ENCODE peak calls at places on chromosomes 4 and X, in eight cellular contexts. X is A549, V is IMR-90, R is hepatocyte, I is OCI-LY7, F is trophoblast cell, C is fibroblast of lung, E is mesenchymal stem cell. G is an unnamed sample.

GRCh38 chrX:151776113-151776790 is 41.7 kb downstream of the CNGA2 start:
- DNase-seq in X (no peak), V (no peak), R (no peak), I (no peak), F (no peak), C (no peak), E (no peak), G (peak)

GRCh38 chr4:182906786-182907185 is 10.4 kb downstream of the DCTD start:
- DNase-seq in X (no peak), V (peak), R (no peak), I (no peak), F (no peak), C (no peak), E (peak), G (no peak)

GRCh38 chrX:153953892-153954617 is 9.6 kb upstream of the RENBP start:
- DNase-seq in X (no peak), V (no peak), R (no peak), I (no peak), F (no peak), C (no peak), E (no peak), G (no peak)

GRCh38 chr4:133146574-133147198 is 2.4 kb upstream of the PCDH10 start:
- DNase-seq in X (peak), V (peak), R (peak), I (no peak), F (no peak), C (peak), E (peak), G (peak)

GRCh38 chrX:46573896-46574336 is 351 bp downstream of the CHST7 start:
- DNase-seq in X (peak), V (peak), R (peak), I (peak), F (no peak), C (peak), E (peak), G (peak)

GRCh38 chrX:38287669-38288068 is 39.6 kb downstream of the RPGR start:
- DNase-seq in X (no peak), V (no peak), R (no peak), I (no peak), F (no peak), C (no peak), E (no peak), G (no peak)

GRCh38 chr4:150237110-150237852 is 159.0 kb downstream of the DCLK2 start:
- DNase-seq in X (peak), V (peak), R (peak), I (no peak), F (peak), C (peak), E (peak), G (no peak)

GRCh38 chr4:138182838-138183426 is 59.2 kb downstream of the SLC7A11 start:
- DNase-seq in X (peak), V (peak), R (peak), I (peak), F (peak), C (peak), E (peak), G (no peak)

GRCh38 chrX:2767631-2768455 is 16.0 kb downstream of the XG start:
- DNase-seq in X (peak), V (peak), R (peak), I (no peak), F (peak), C (no peak), E (peak), G (peak)

GRCh38 chr4:113616443-113616842 is 145.1 kb downstream of the CAMK2D start:
- DNase-seq in X (no peak), V (no peak), R (no peak), I (no peak), F (no peak), C (no peak), E (no peak), G (no peak)

DNA sequence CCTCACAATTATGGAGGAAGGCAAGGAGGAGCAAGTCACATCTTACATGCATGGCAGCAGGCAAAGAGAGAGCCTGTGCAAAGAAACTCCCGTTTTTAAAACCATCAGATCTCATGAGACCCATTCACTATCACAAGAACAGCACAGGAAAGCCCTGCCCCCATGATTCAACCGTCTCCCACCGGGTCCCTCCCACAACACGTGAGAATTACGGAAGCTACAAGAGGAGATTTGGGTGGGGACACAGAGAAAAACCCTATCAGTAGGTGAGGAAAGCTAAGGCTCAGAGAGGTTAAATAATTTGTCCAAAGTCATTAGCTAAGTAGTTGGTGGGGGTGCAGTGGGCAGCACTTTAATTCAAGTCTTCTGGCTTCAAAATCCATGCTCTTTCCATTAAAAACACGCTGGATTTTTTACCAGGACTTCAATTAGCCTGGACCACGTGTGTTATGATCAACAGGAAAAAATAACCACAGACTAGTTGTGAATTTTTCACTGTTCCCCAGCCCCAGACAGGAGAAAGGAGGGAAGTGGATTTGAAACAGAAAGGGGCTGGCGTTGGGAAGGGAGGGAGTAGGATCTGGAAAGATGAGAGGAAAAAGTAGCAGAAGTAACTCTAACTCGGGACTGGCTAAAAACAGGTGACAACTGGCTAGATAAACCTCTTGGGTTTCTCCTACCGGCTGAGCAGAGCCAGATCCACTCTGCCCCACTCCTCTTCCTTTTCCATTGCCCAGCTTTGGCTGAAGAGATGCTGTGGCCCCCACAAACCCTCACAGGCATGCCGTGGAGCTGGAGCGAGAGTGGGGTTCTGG is 986 bp downstream of the MTMR8 start:
- DNase-seq in X (no peak), V (no peak), R (no peak), I (no peak), F (no peak), C (no peak), E (no peak), G (peak)
- H3K4me2 ChIP-seq in X (peak), V (no peak), R (peak), I (peak), F (peak), C (peak), E (peak), G (peak)

GRCh38 chrX:98350940-98351339 is 1467.2 kb downstream of the RPA4 start:
- DNase-seq in X (no peak), V (no peak), R (no peak), I (no peak), F (no peak), C (no peak), E (no peak), G (no peak)
- H3K4me2 ChIP-seq in X (no peak), V (no peak), R (no peak), I (no peak), F (no peak), C (no peak), E (no peak), G (no peak)

DNA sequence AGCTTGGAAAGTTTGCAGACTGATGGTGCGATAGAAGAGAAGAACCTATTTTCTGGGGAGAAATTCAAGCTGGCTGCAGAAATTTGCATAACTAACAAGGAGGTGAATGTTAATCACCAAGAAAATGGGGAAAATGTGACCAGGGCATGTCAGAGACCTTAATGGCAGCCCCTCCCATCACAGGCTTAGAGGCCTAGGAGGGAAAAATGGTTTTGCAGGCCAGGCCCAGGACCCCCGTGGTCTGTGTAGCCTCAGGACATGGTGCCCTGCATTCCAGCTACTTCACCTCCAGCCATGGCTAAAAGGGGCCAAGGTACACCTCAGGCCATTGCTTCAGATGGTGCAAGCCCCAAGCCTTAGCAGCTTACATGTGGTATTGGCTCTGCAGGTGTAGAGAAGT is 207.1 kb upstream of the CXorf66 start:
- DNase-seq in X (no peak), V (no peak), R (no peak), I (no peak), F (no peak), C (no peak), E (no peak), G (no peak)
- H3K4me2 ChIP-seq in X (no peak), V (no peak), R (no peak), I (no peak), F (no peak), C (no peak), E (no peak), G (no peak)

GRCh38 chr4:184310171-184310567 is 92.5 kb upstream of the ENPP6 start:
- DNase-seq in X (peak), V (no peak), R (no peak), I (peak), F (no peak), C (no peak), E (no peak), G (peak)

GRCh38 chr4:184313058-184313709 is 95.5 kb upstream of the ENPP6 start:
- DNase-seq in X (no peak), V (no peak), R (no peak), I (no peak), F (no peak), C (no peak), E (no peak), G (peak)

GRCh38 chr4:184309241-184310170 is 91.8 kb upstream of the ENPP6 start:
- DNase-seq in X (no peak), V (no peak), R (no peak), I (no peak), F (no peak), C (no peak), E (no peak), G (no peak)

GRCh38 chr4:184312126-184312525 is 94.5 kb upstream of the ENPP6 start:
- DNase-seq in X (no peak), V (no peak), R (no peak), I (no peak), F (no peak), C (no peak), E (no peak), G (no peak)

DNA sequence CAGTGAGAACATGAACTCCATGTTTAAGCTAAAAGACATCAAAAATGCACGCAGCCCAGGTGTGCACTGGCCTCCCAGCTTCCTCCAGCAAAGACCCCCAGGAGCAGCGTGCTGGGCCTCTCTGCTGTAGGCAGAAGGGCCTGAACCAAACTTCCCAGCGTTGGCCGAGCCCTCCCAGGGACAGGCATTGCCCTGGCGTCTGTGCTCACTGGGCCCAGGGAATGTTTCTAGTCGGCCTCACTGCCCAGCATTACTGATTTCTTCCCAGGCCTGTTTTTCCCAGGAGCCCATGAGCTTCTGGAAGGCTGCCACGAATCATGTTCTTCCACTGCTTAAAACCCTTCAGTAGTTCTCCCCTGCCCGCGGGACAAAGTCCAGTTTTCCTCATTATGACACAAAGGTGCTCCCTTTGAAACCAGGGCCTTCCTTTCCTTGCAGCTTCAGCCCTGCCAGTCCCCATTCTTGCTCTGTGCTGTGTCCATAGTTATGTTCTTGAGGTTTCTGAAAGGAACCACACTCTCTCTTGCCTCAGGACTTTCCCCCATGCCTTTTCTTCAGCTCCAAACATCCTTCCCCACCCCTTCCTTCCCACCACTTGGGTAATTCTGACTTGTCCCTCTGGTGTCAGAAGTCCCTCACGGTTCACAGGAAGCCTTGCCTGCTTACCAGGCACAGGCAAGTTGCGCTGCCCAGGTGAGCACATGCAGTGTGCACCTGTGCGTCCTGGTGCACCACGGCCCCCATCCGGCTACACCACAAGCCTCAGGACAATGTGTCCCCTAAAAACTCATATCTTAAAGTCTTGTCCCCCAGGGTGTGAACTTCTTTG is 93.4 kb upstream of the ENPP6 start:
- DNase-seq in X (no peak), V (no peak), R (peak), I (no peak), F (no peak), C (no peak), E (no peak), G (peak)
- H3K4me2 ChIP-seq in X (no peak), V (no peak), R (no peak), I (peak), F (no peak), C (no peak), E (no peak), G (no peak)

DNA sequence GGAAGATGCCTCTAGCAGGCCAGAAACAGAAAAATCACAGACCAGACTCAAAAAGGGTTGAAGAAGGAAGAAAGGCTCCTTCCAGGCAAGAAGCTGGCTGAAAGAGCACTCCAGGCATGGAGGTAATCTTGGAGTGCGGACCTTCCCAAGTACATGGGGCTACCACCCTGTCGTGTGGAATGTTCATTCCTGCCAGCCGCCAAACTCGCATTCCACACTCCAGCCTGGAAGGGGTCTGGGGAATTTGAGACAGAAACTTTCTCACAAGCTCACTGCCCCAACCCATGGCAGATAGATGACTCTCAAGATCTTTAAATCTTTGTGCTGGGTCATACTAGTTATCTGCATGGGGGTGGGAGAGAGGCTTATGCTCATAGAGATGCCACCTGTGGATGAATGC is 1521.4 kb upstream of the AGA start:
- DNase-seq in X (no peak), V (no peak), R (no peak), I (no peak), F (no peak), C (no peak), E (no peak), G (no peak)
- H3K4me2 ChIP-seq in X (no peak), V (no peak), R (no peak), I (no peak), F (peak), C (no peak), E (no peak), G (no peak)

GRCh38 chrX:21305799-21306336 is 68.3 kb upstream of the CNKSR2 start:
- DNase-seq in X (no peak), V (no peak), R (no peak), I (no peak), F (no peak), C (no peak), E (no peak), G (no peak)
- H3K4me2 ChIP-seq in X (peak), V (no peak), R (no peak), I (no peak), F (no peak), C (no peak), E (no peak), G (no peak)

GRCh38 chr4:93433840-93434239 is 394.7 kb upstream of the ATOH1 start:
- DNase-seq in X (peak), V (no peak), R (no peak), I (no peak), F (no peak), C (no peak), E (no peak), G (no peak)

GRCh38 chr4:93436000-93436626 is 392.4 kb upstream of the ATOH1 start:
- DNase-seq in X (no peak), V (no peak), R (no peak), I (no peak), F (no peak), C (no peak), E (no peak), G (no peak)
- H3K4me2 ChIP-seq in X (no peak), V (no peak), R (no peak), I (no peak), F (no peak), C (no peak), E (no peak), G (no peak)

G was measured in H9.